ENCODE peak calls at places on chromosomes 3 and 15, in eight cellular contexts. O, W, H, U, L, P, D and J are unnamed samples.

GRCh38 chr3:128480278-128480677 is 12.7 kb downstream of the GATA2 start:
- DNase-seq in O (no peak), L (no peak), W (no peak), P (no peak), D (no peak), H (no peak), U (peak), J (no peak)

GRCh38 chr3:128497305-128498126 is 4.5 kb upstream of the GATA2 start:
- DNase-seq in U (peak), L (peak), H (peak), O (peak), W (no peak), D (peak), P (no peak), J (no peak)

GRCh38 chr3:49333091-49333490 is 6.8 kb downstream of the USP4 start:
- DNase-seq in O (no peak), D (no peak), U (no peak), H (no peak), L (no peak), P (no peak), W (no peak), J (no peak)

GRCh38 chr3:175664911-175665310 is 805.8 kb downstream of the NAALADL2 start:
- DNase-seq in D (no peak), O (no peak), L (no peak), U (no peak), W (no peak), P (no peak), H (no peak), J (no peak)

GRCh38 chr3:59392116-59392515 is 342.3 kb upstream of the CFAP20DC start:
- DNase-seq in U (no peak), O (no peak), H (no peak), D (no peak), W (no peak), L (no peak), P (no peak), J (no peak)

GRCh38 chr3:134600166-134600670 is 50.6 kb downstream of the KY start:
- DNase-seq in U (no peak), D (no peak), O (no peak), H (no peak), P (no peak), L (no peak), W (peak), J (no peak)

GRCh38 chr3:177451277-177451880 is 254.1 kb upstream of the TBL1XR1 start:
- DNase-seq in L (no peak), H (no peak), W (peak), D (no peak), O (no peak), U (no peak), P (no peak), J (no peak)

GRCh38 chr3:107913671-107914070 is 177.2 kb downstream of the CD47 start:
- DNase-seq in P (no peak), L (no peak), W (no peak), D (no peak), O (no peak), U (no peak), H (no peak), J (no peak)

GRCh38 chr3:19489936-19490335 is 341.6 kb downstream of the KCNH8 start:
- DNase-seq in D (no peak), H (no peak), L (no peak), O (no peak), W (no peak), U (no peak), P (no peak), J (no peak)

GRCh38 chr3:53221827-53222182 is 34.0 kb downstream of the TKT start:
- DNase-seq in D (no peak), W (no peak), P (no peak), O (no peak), H (no peak), L (no peak), U (no peak), J (no peak)

GRCh38 chr15:95987886-95988573 is 342.5 kb upstream of the NR2F2 start:
- DNase-seq in D (no peak), U (no peak), W (no peak), O (no peak), L (no peak), H (no peak), P (no peak), J (no peak)

GRCh38 chr3:52710512-52710911 is 4.6 kb downstream of the SPCS1 start:
- DNase-seq in L (peak), O (no peak), U (no peak), D (no peak), W (no peak), P (no peak), H (no peak), J (no peak)

GRCh38 chr3:111729087-111729846 is 129.8 kb upstream of the PHLDB2 start:
- DNase-seq in D (peak), W (peak), O (peak), L (no peak), H (peak), U (peak), P (peak), J (no peak)

GRCh38 chr3:5296362-5296761 is 108.9 kb downstream of the EDEM1 start:
- DNase-seq in U (no peak), L (no peak), O (no peak), D (no peak), H (no peak), P (no peak), W (no peak), J (no peak)

GRCh38 chr3:11820540-11821041 is 26.1 kb downstream of the TAMM41 start:
- DNase-seq in L (no peak), O (peak), H (no peak), P (no peak), D (no peak), W (peak), U (no peak), J (peak)

GRCh38 chr3:72345237-72345878 is 502.9 kb downstream of the SHQ1 start:
- DNase-seq in H (no peak), W (no peak), U (no peak), O (no peak), L (no peak), D (no peak), P (no peak), J (no peak)

GRCh38 chr3:156811092-156811862 is 14.9 kb upstream of the LEKR1 start:
- DNase-seq in D (no peak), P (peak), U (no peak), H (no peak), O (no peak), L (no peak), W (peak), J (no peak)

GRCh38 chr3:31724144-31724543 is 191.4 kb downstream of the STT3B start:
- DNase-seq in O (no peak), U (no peak), P (no peak), H (no peak), L (no peak), D (no peak), W (no peak), J (peak)

GRCh38 chr3:196514913-196515621 is at the start of gene SMCO1:
- DNase-seq in D (no peak), O (no peak), P (no peak), W (no peak), L (no peak), H (no peak), U (no peak), J (no peak)

GRCh38 chr3:67719333-67719732 is 64.9 kb upstream of the SUCLG2 start:
- DNase-seq in W (peak), P (no peak), D (no peak), O (no peak), U (no peak), L (no peak), H (no peak), J (no peak)

GRCh38 chr3:67082533-67083024 is 84.5 kb downstream of the KBTBD8 start:
- DNase-seq in O (no peak), L (no peak), U (no peak), H (no peak), D (no peak), W (no peak), P (no peak), J (no peak)

GRCh38 chr3:128619146-128619890 is 31.3 kb downstream of the RPN1 start:
- DNase-seq in H (no peak), L (no peak), O (no peak), P (peak), D (no peak), U (no peak), W (peak), J (peak)

GRCh38 chr3:55167586-55168317 is 239.9 kb upstream of the LRTM1 start:
- DNase-seq in O (no peak), P (no peak), D (no peak), U (no peak), L (no peak), W (peak), H (no peak), J (no peak)

GRCh38 chr3:129230311-129231019 is 18.9 kb upstream of the COPG1 start:
- DNase-seq in U (no peak), W (peak), O (no peak), D (no peak), L (no peak), H (no peak), P (peak), J (no peak)

GRCh38 chr15:70095387-70096214 is 2.1 kb downstream of the TLE3 start:
- DNase-seq in O (peak), L (peak), W (no peak), U (peak), P (no peak), H (peak), D (peak), J (no peak)

GRCh38 chr15:49279481-49280186 is 109.6 kb downstream of the GALK2 start:
- DNase-seq in H (no peak), O (no peak), P (no peak), D (no peak), U (no peak), L (no peak), W (no peak), J (no peak)

GRCh38 chr15:85607842-85608241 is 186.9 kb downstream of the KLHL25 start:
- DNase-seq in O (no peak), U (no peak), D (no peak), H (no peak), P (no peak), W (peak), L (no peak), J (no peak)

GRCh38 chr3:171614318-171614967 is 154.2 kb upstream of the TNIK start:
- DNase-seq in L (peak), W (peak), H (peak), D (no peak), P (no peak), O (peak), U (peak), J (peak)

GRCh38 chr3:195467641-195468390 is 25.0 kb upstream of the ACAP2 start:
- DNase-seq in H (no peak), P (peak), D (no peak), W (peak), U (no peak), L (no peak), O (no peak), J (no peak)

GRCh38 chr15:49428392-49429095 is 5.5 kb downstream of the FGF7 start:
- DNase-seq in H (no peak), U (peak), D (no peak), W (peak), L (no peak), P (peak), O (no peak), J (no peak)

GRCh38 chr3:145005427-145005826 is 1033.8 kb downstream of the DIPK2A start:
- DNase-seq in L (no peak), H (no peak), D (no peak), P (no peak), W (no peak), U (no peak), O (no peak), J (no peak)

GRCh38 chr3:171328419-171329082 is 131.7 kb downstream of the TNIK start:
- DNase-seq in O (no peak), U (no peak), L (no peak), H (no peak), D (no peak), W (no peak), P (no peak), J (no peak)

GRCh38 chr3:152244156-152244888 is 24.4 kb upstream of the MBNL1 start:
- DNase-seq in H (no peak), L (peak), D (no peak), W (no peak), P (no peak), U (no peak), O (no peak), J (no peak)

GRCh38 chr15:41813426-41813825 is 14.5 kb upstream of the JMJD7 start:
- DNase-seq in L (no peak), O (no peak), H (no peak), P (no peak), D (no peak), W (no peak), U (no peak), J (no peak)

GRCh38 chr3:38662544-38662943 is 13.1 kb upstream of the SCN5A start:
- DNase-seq in W (peak), L (no peak), P (no peak), H (no peak), O (peak), U (no peak), D (no peak), J (no peak)

GRCh38 chr3:193231201-193231600 is 9.8 kb upstream of the PLAAT1 start:
- DNase-seq in L (no peak), H (no peak), W (no peak), O (no peak), D (no peak), P (no peak), U (no peak), J (no peak)

GRCh38 chr3:142624725-142625440 is 28.7 kb downstream of the PLS1 start:
- DNase-seq in H (no peak), D (no peak), U (no peak), P (no peak), L (no peak), O (no peak), W (no peak), J (no peak)

GRCh38 chr15:89187911-89188514 is 33.4 kb downstream of the RLBP1 start:
- DNase-seq in O (no peak), P (no peak), L (no peak), H (no peak), D (no peak), W (no peak), U (no peak), J (no peak)

GRCh38 chr3:194885766-194886165 is 200.1 kb downstream of the FAM43A start:
- DNase-seq in O (no peak), L (no peak), D (no peak), H (no peak), U (no peak), W (no peak), P (no peak), J (no peak)

GRCh38 chr3:127006781-127007436 is 24.0 kb downstream of the PLXNA1 start:
- DNase-seq in H (no peak), L (no peak), U (no peak), D (no peak), O (no peak), W (no peak), P (no peak), J (no peak)

GRCh38 chr15:77634266-77634962 is 1.7 kb upstream of the LINGO1 start:
- DNase-seq in U (peak), H (peak), L (peak), D (peak), W (peak), O (peak), P (no peak), J (no peak)
- H3K4me3 ChIP-seq in U (no peak), H (no peak), L (no peak), D (no peak), W (no peak), O (peak), P (no peak), J (no peak)

GRCh38 chr3:28349397-28350000 is 875 bp upstream of the AZI2 start:
- DNase-seq in L (no peak), H (no peak), W (no peak), D (no peak), U (no peak), P (no peak), O (no peak), J (peak)
- TF ChIP-seq CTCF in L (no peak), H (no peak), W (peak), D (no peak), U (no peak), P (no peak), O (no peak), J (no peak)

GRCh38 chr15:62253294-62253693 is 88.2 kb upstream of the C2CD4B start:
- DNase-seq in O (no peak), H (no peak), L (no peak), P (no peak), W (no peak), D (no peak), U (no peak), J (no peak)

GRCh38 chr15:62254137-62254934 is 89.3 kb upstream of the C2CD4B start:
- DNase-seq in L (peak), H (peak), D (peak), O (peak), P (no peak), U (peak), W (peak), J (peak)

GRCh38 chr15:62262305-62262941 is 97.3 kb upstream of the C2CD4B start:
- DNase-seq in O (no peak), D (no peak), P (no peak), H (no peak), L (no peak), W (no peak), U (no peak), J (no peak)

GRCh38 chr15:62257991-62258390 is 92.9 kb upstream of the C2CD4B start:
- DNase-seq in O (no peak), P (no peak), U (no peak), W (no peak), D (no peak), L (no peak), H (no peak), J (no peak)
- H3K4me3 ChIP-seq in O (no peak), P (no peak), U (no peak), W (no peak), D (no peak), L (no peak), H (no peak), J (no peak)

DNA sequence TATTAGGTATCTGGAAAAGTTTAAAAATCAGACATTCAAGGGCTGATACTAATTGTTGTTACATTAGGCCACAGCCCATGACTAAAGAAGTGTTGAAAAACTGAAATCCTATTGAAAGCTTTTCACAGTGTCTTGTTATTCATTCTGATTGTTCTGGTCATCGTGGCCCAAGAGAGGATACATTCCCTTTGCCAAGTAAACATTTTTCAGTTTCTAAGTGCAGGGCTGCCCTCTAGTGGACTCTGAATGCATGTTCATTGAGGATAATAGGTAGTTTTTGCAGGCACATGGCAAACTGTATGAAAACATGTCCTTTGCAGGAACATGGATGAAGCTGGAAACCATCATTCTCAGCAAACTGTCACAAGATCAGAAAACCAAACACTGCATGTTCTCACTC is 181.1 kb downstream of the MYRIP start:
- DNase-seq in P (peak), D (no peak), U (no peak), W (peak), O (peak), H (no peak), L (no peak), J (peak)
- TF ChIP-seq CTCF in P (peak), D (no peak), U (no peak), W (peak), O (peak), H (no peak), L (peak), J (peak)

GRCh38 chr3:17625111-17625510 is 117.3 kb downstream of the TBC1D5 start:
- DNase-seq in W (no peak), U (no peak), O (no peak), P (no peak), D (no peak), H (no peak), L (no peak), J (no peak)
- H3K4me3 ChIP-seq in W (no peak), U (no peak), O (no peak), P (no peak), D (no peak), H (no peak), L (no peak), J (no peak)

GRCh38 chr3:63908081-63908736 is 4.0 kb downstream of the SCAANT1 start:
- DNase-seq in W (peak), H (no peak), P (no peak), L (no peak), D (no peak), U (no peak), O (no peak), J (no peak)
- TF ChIP-seq CTCF in W (peak), H (no peak), P (peak), L (no peak), D (no peak), U (peak), O (peak), J (peak)

DNA sequence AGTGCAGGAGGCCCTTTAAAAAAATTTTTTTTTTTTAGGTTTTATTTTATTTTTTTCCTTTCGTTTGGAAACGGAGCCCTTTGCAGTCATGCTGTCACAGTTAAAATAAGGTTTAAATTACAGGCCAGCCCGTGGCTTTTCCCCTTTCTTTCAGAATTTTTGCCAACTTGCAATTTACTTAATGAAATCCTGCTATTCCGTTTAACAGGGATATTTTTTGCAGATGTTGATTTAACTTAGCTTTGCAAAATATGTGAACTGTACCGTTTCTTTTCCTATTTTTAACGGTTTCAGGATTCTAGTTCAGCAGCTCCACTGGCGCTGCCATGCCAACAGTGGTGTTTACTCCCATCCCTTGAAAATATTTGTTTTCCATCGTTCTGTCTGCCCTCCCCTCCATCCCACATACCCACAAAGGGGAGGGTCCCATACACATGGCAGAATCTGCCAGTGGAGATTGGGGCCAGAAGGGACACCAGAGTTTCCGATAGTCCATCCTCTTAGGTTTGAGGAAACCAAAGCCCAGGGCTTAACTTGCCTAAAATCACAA is 54.3 kb downstream of the SMAD6 start:
- DNase-seq in W (no peak), U (no peak), L (no peak), D (no peak), P (no peak), H (no peak), O (no peak), J (no peak)
- H3K4me3 ChIP-seq in W (no peak), U (no peak), L (no peak), D (no peak), P (no peak), H (no peak), O (no peak), J (no peak)

DNA sequence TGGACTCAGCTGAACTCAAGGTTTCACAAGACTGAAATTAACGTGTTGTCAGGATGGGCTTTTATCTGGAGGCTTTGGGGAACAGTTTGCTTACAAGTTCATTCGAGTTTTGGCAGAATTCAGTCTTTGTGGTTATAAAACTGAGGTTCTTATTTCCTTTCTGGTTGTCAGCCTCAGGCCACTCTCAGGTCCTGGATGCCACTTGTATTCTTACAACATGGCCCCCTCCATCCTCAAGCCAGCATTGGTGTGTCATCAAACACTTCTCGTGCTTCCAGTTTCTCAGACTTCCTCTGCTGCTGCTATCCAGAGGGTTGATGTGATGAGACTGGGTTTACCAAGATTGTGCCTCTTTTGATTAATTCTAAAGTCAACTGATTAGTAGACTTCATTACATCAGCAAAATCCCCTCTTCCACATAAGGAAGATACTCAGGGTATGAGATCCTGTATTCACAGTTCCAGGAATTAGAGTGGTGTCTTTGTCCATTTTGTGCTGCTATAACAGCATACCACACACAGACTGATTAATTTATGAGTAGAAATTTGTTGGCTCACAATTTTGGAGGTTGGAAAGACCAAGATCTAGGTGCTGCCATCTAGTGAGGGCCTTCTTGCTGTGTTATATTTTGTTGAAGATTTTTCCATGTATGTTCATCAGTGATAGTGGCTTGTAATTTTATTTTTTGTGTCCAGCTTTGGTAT is 10.9 kb downstream of the LRCH3 start:
- DNase-seq in D (no peak), L (no peak), U (no peak), H (no peak), O (no peak), W (no peak), P (no peak), J (no peak)
- TF ChIP-seq CTCF in D (no peak), L (peak), U (no peak), H (no peak), O (no peak), W (peak), P (peak), J (peak)